ENCODE peak calls at places on chromosomes 4 and X, in four cellular contexts. One of them, this sample, is unnamed.

GRCh38 chr4:122823476-122823875 is 3.2 kb upstream of the FGF2 start:
- DNase-seq in NCI-H1105: no peak
- DNase-seq in WTC11: no peak
- DNase-seq in GM18507: no peak
- DNase-seq in this sample: no peak

GRCh38 chrX:31590581-31591113 is 518.8 kb upstream of the FTHL17 start:
- DNase-seq in NCI-H1105: no peak
- DNase-seq in WTC11: no peak
- DNase-seq in GM18507: no peak
- DNase-seq in this sample: no peak

GRCh38 chr4:27684501-27685077 is 823.9 kb downstream of the STIM2 start:
- DNase-seq in NCI-H1105: no peak
- DNase-seq in WTC11: peak
- DNase-seq in GM18507: no peak
- DNase-seq in this sample: peak

GRCh38 chr4:122827258-122827887 is 742 bp downstream of the FGF2 start:
- DNase-seq in NCI-H1105: no peak
- DNase-seq in WTC11: peak
- DNase-seq in GM18507: peak
- DNase-seq in this sample: peak

GRCh38 chr4:79308087-79308486 is 17.8 kb downstream of the NAA11 start:
- DNase-seq in NCI-H1105: no peak
- DNase-seq in WTC11: no peak
- DNase-seq in GM18507: no peak
- DNase-seq in this sample: no peak

GRCh38 chr4:176837176-176837915 is 44.6 kb upstream of the VEGFC start:
- DNase-seq in NCI-H1105: peak
- DNase-seq in WTC11: no peak
- DNase-seq in GM18507: no peak
- DNase-seq in this sample: no peak

GRCh38 chrX:17414839-17415238 is 39.8 kb downstream of the NHS start:
- DNase-seq in NCI-H1105: no peak
- DNase-seq in WTC11: peak
- DNase-seq in GM18507: no peak
- DNase-seq in this sample: peak

GRCh38 chr4:122552898-122553297 is 68.0 kb downstream of the IL21 start:
- DNase-seq in NCI-H1105: no peak
- DNase-seq in WTC11: no peak
- DNase-seq in GM18507: no peak
- DNase-seq in this sample: no peak

GRCh38 chrX:151825927-151826471 is 86.7 kb upstream of the MAGEA4 start:
- DNase-seq in NCI-H1105: no peak
- DNase-seq in WTC11: no peak
- DNase-seq in GM18507: no peak
- DNase-seq in this sample: no peak

This sample was measured in endothelial cell.